ENCODE peak calls at places on chromosomes 6 and 20, in four cellular contexts. G is kidney; I is osteoblast; A is CD8-positive, alpha-beta T cell. L is an unnamed sample.

GRCh38 chr6:4078830-4079471 is at the start of gene FAM217A:
- DNase-seq in G (no peak), I (no peak), A (no peak), L (no peak)

GRCh38 chr20:34600892-34601653 is 42.6 kb downstream of the MAP1LC3A start:
- DNase-seq in G (no peak), I (no peak), A (no peak), L (no peak)

GRCh38 chr6:13120483-13121482 is 207.6 kb downstream of the TBC1D7 start:
- DNase-seq in G (no peak), I (peak), A (no peak), L (no peak)

GRCh38 chr20:18738888-18739287 is 74.7 kb upstream of the SCP2D1 start:
- DNase-seq in G (no peak), I (no peak), A (no peak), L (no peak)

GRCh38 chr6:33621396-33622388 is 570 bp downstream of the ITPR3 start:
- DNase-seq in G (peak), I (peak), A (no peak), L (no peak)

GRCh38 chr20:63124092-63124781 is 91.7 kb downstream of the YTHDF1 start:
- DNase-seq in G (no peak), I (peak), A (no peak), L (no peak)

GRCh38 chr6:42720739-42721138 is 1.7 kb downstream of the PRPH2 start:
- DNase-seq in G (no peak), I (peak), A (no peak), L (no peak)

GRCh38 chr6:151352410-151353399 is 38.7 kb downstream of the ZBTB2 start:
- DNase-seq in G (no peak), I (no peak), A (no peak), L (no peak)

GRCh38 chr20:37319120-37319717 is 26.7 kb upstream of the SRC start:
- DNase-seq in G (no peak), I (peak), A (no peak), L (no peak)

GRCh38 chr6:118495639-118496296 is 52.3 kb upstream of the PLN start:
- DNase-seq in G (no peak), I (peak), A (no peak), L (no peak)

GRCh38 chr6:35906499-35906846 is 14.4 kb downstream of the SRPK1 start:
- DNase-seq in G (no peak), I (no peak), A (no peak), L (no peak)

GRCh38 chr6:6781877-6782236 is 193.3 kb downstream of the LY86 start:
- DNase-seq in G (no peak), I (no peak), A (no peak), L (no peak)

GRCh38 chr20:54263266-54263665 is 55.4 kb downstream of the PFDN4 start:
- DNase-seq in G (no peak), I (no peak), A (no peak), L (no peak)

GRCh38 chr20:54257090-54257816 is 49.4 kb downstream of the PFDN4 start:
- DNase-seq in G (no peak), I (peak), A (no peak), L (no peak)

GRCh38 chr20:54256202-54256601 is 48.3 kb downstream of the PFDN4 start:
- DNase-seq in G (no peak), I (no peak), A (no peak), L (no peak)

GRCh38 chr20:54255157-54255556 is 47.3 kb downstream of the PFDN4 start:
- DNase-seq in G (no peak), I (peak), A (no peak), L (no peak)

DNA sequence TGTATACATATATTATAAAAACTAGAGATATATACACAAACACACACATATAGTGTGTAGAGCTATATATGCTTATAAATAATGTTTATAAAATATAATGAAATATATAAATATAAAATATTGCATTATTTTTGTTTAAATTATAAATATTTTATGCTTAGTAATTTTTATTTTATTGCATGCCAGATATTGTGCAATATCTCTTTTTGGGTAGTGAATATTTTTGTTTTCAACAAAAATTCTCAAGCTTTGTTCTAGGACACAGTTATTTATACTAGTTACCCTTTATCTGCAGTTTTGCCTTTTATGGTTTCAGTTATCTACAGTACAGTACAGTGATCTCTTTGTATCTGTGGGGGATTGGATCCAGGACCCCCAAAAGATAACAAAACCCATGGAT is 52.2 kb downstream of the PFDN4 start:
- DNase-seq in G (no peak), I (no peak), A (no peak), L (no peak)
- H3K4me3 ChIP-seq in G (no peak), I (no peak), A (no peak), L (no peak)

GRCh38 chr20:24610341-24611115 is 141.1 kb downstream of the SYNDIG1 start:
- DNase-seq in G (no peak), I (peak), A (no peak), L (no peak)
- H3K27ac ChIP-seq in G (no peak), I (no peak), A (no peak), L (no peak)

GRCh38 chr20:54474866-54475265 is 527 bp upstream of the DOK5 start:
- DNase-seq in G (no peak), I (peak), A (no peak), L (no peak)
- H3K4me3 ChIP-seq in G (no peak), I (peak), A (no peak), L (peak)

GRCh38 chr6:37513155-37513554 is 13.5 kb upstream of the CCDC167 start:
- DNase-seq in G (no peak), I (peak), A (no peak), L (no peak)
- H3K27ac ChIP-seq in G (no peak), I (no peak), A (no peak), L (no peak)

GRCh38 chr6:116563830-116564229 is 7.5 kb upstream of the RWDD1 start:
- DNase-seq in G (peak), I (no peak), A (no peak), L (no peak)

GRCh38 chr6:116568111-116568510 is 3.2 kb upstream of the RWDD1 start:
- DNase-seq in G (no peak), I (peak), A (no peak), L (no peak)

GRCh38 chr6:116562614-116563013 is 8.7 kb upstream of the RWDD1 start:
- DNase-seq in G (no peak), I (no peak), A (no peak), L (no peak)

GRCh38 chr6:116564296-116564695 is 7.0 kb upstream of the RWDD1 start:
- DNase-seq in G (no peak), I (peak), A (no peak), L (no peak)

DNA sequence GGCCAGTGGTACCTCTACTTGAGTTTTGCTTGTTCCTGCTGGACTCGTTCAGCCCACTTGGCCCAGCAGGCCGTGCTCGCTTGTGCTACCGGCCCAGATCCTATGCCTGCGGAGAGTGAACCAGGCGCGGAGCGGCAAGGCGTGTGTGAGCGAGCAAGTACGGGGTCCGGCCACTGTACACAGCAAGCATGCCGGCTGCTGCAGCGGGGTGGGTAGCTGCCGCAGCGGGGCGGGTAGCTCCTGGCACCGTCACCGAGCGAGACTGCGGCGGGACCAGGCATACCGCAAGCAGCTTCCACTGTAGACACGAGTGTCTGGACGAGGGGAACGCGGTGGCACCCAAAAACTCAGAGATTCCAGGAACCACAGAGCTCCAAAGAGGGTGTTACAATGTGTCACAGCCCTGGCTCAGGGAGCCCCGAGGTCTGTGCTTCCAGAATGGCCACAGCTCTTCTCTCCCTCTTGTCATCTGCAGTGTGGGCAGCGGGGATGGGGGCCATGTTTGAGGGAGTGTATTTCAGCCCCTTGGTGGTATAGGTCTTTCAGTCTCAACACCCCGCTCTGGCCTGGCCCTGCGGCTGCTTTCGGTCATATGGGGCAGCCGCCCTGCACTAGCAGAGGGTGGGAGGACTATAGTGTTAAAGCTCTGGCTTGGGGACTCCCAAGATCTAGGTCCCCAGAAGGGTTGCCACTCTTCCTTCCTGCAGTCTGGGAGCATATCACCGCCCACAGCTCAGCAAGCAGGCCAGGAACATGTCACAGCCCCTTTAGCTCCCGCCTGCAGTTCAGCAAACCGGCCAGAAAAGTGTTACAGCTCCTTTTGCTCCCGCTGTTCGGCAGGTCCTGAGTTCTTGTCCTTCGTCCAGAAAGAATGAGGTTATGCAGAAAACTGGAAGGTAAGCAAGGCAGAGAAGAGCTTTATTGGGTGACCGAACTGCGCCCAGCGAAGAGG is 6.1 kb upstream of the RWDD1 start:
- DNase-seq in G (peak), I (peak), A (peak), L (peak)
- H3K4me3 ChIP-seq in G (peak), I (peak), A (peak), L (peak)

L was measured in ascending aorta.